ENCODE peak calls at places on chromosomes 13 and 19, in five cellular contexts. C is NCI-H1417, J is HCEC 1CT, G is heart left ventricle, S is iris pigment epithelial cell. I is an unnamed sample.

GRCh38 chr13:45696610-45697226 is 5.4 kb upstream of the CBY2 start:
- DNase-seq in S (no peak), G (no peak), C (no peak), J (no peak), I (no peak)

GRCh38 chr13:113816248-113816924 is 47.5 kb downstream of the GAS6 start:
- DNase-seq in G (no peak), S (no peak), J (no peak), C (no peak), I (peak; percentile 28)

GRCh38 chr13:113589961-113590339 is 5.4 kb downstream of the TFDP1 start:
- DNase-seq in G (no peak), J (no peak), S (no peak), C (no peak), I (no peak)

GRCh38 chr13:47148543-47148942 is 251.7 kb upstream of the HTR2A start:
- DNase-seq in J (no peak), C (no peak), G (no peak), S (peak; percentile 12), I (peak; percentile 85)

GRCh38 chr19:17830567-17831418 is 9.5 kb upstream of the INSL3 start:
- DNase-seq in J (peak; percentile 1), G (no peak), C (peak; percentile 73), S (peak; percentile 89), I (peak; percentile 79)

GRCh38 chr13:91893040-91893439 is 494.6 kb downstream of the GPC5 start:
- DNase-seq in C (no peak), J (no peak), G (no peak), S (no peak), I (no peak)

GRCh38 chr19:1837625-1838105 is 10.6 kb downstream of the REXO1 start:
- DNase-seq in C (no peak), G (no peak), J (no peak), S (no peak), I (no peak)

GRCh38 chr13:51980918-51981317 is 30.3 kb downstream of the ATP7B start:
- DNase-seq in J (no peak), G (no peak), C (no peak), S (peak; percentile 33), I (peak; percentile 73)

GRCh38 chr19:57241181-57241580 is 749 bp downstream of the ZNF805 start:
- DNase-seq in S (peak; percentile 57), J (no peak), C (no peak), G (no peak), I (peak; percentile 31)

GRCh38 chr13:51363625-51364024 is 24.1 kb downstream of the SERPINE3 start:
- DNase-seq in J (no peak), C (no peak), S (no peak), G (no peak), I (no peak)

GRCh38 chr19:7970716-7971448 is 27.4 kb upstream of the TIMM44 start:
- DNase-seq in J (peak; percentile 16), S (peak; percentile 25), G (no peak), C (peak; percentile 1), I (peak; percentile 35)

GRCh38 chr13:22748866-22749586 is 431.8 kb upstream of the SGCG start:
- DNase-seq in G (no peak), J (no peak), C (no peak), S (peak; percentile 3), I (peak; percentile 67)

GRCh38 chr19:53132231-53132991 is at the start of gene ZNF415:
- DNase-seq in S (peak; percentile 62), G (peak; percentile 94), C (peak; percentile 83), J (no peak), I (peak; percentile 29)

GRCh38 chr19:21751379-21751778 is 16.0 kb downstream of the ZNF100 start:
- DNase-seq in S (peak; percentile 69), C (no peak), G (no peak), J (peak; percentile 29), I (peak; percentile 45)

GRCh38 chr13:91024157-91024792 is 323.2 kb upstream of the MIR17HG start:
- DNase-seq in C (no peak), G (no peak), J (no peak), S (no peak), I (no peak)

GRCh38 chr13:76852991-76853390 is 33.2 kb downstream of the KCTD12 start:
- DNase-seq in C (no peak), S (peak; percentile 68), G (no peak), J (peak; percentile 66), I (peak; percentile 83)

GRCh38 chr13:107866007-107866665 is 349.2 kb downstream of the LIG4 start:
- DNase-seq in J (peak; percentile 48), S (peak; percentile 63), G (no peak), C (peak; percentile 83), I (peak; percentile 24)

GRCh38 chr13:101140087-101140770 is 276.1 kb downstream of the NALCN start:
- DNase-seq in S (no peak), C (peak; percentile 69), J (no peak), G (no peak), I (no peak)

GRCh38 chr19:9961103-9961502 is 24.8 kb upstream of the OLFM2 start:
- DNase-seq in J (no peak), G (no peak), C (no peak), S (no peak), I (no peak)

GRCh38 chr19:38429055-38429810 is 3.2 kb upstream of the RASGRP4 start:
- DNase-seq in S (no peak), C (no peak), J (no peak), G (no peak), I (no peak)

GRCh38 chr19:40279761-40280607 is 5.2 kb downstream of the AKT2 start:
- DNase-seq in G (no peak), C (no peak), J (no peak), S (no peak), I (peak; percentile 16)

GRCh38 chr13:73039201-73040108 is 19.4 kb upstream of the KLF5 start:
- DNase-seq in C (no peak), S (peak; percentile 15), G (no peak), J (no peak), I (peak; percentile 90)

GRCh38 chr19:35248310-35249145 is at the start of gene LSR:
- DNase-seq in J (no peak), C (peak; percentile 96), G (no peak), S (no peak), I (no peak)

GRCh38 chr19:44890366-44891015 is 563 bp upstream of the TOMM40 start:
- DNase-seq in J (peak; percentile 100), S (peak; percentile 100), C (peak; percentile 100), G (no peak), I (peak; percentile 100)

GRCh38 chr13:96958286-96958891 is 35.9 kb downstream of the OXGR1 start:
- DNase-seq in S (peak; percentile 46), G (no peak), J (peak; percentile 44), C (peak; percentile 85), I (peak; percentile 28)

GRCh38 chr13:51477653-51478324 is 25.0 kb upstream of the INTS6 start:
- DNase-seq in S (no peak), G (no peak), J (no peak), C (no peak), I (no peak)

GRCh38 chr13:96994030-96994848 is at the start of gene OXGR1:
- DNase-seq in S (no peak), C (no peak), J (peak; percentile 40), G (peak; percentile 24), I (no peak)

GRCh38 chr19:15595069-15595468 is 19.9 kb upstream of the CYP4F8 start:
- DNase-seq in G (no peak), S (no peak), C (no peak), J (no peak), I (no peak)